ENCODE peak calls at places on chromosome 3, in four cellular contexts. H is astrocyte, U is astrocyte of the spinal cord, O is fibroblast of pulmonary artery. L is an unnamed sample.

GRCh38 chr3:17195192-17195611 is 310.4 kb downstream of the PLCL2 start:
- DNase-seq in H (peak; percentile 26), U (peak; percentile 47), O (peak; percentile 53), L (no peak)

GRCh38 chr3:15081960-15082664 is 16.8 kb downstream of the RBSN start:
- DNase-seq in H (no peak), U (no peak), O (peak; percentile 25), L (no peak)

GRCh38 chr3:126743350-126743749 is 39.3 kb downstream of the CHCHD6 start:
- DNase-seq in H (no peak), U (no peak), O (no peak), L (no peak)

GRCh38 chr3:147554332-147554731 is 145.2 kb downstream of the ZIC1 start:
- DNase-seq in H (no peak), U (peak; percentile 6), O (no peak), L (no peak)

GRCh38 chr3:125431391-125431790 is 56.3 kb upstream of the ZNF148 start:
- DNase-seq in H (peak; percentile 32), U (no peak), O (peak; percentile 22), L (no peak)

GRCh38 chr3:89474333-89475130 is 367.1 kb downstream of the EPHA3 start:
- DNase-seq in H (no peak), U (no peak), O (no peak), L (no peak)

GRCh38 chr3:126342211-126342610 is 15.0 kb downstream of the KLF15 start:
- DNase-seq in H (no peak), U (no peak), O (no peak), L (peak; percentile 56)

GRCh38 chr3:156772588-156773206 is 53.5 kb upstream of the LEKR1 start:
- DNase-seq in H (no peak), U (peak; percentile 39), O (peak; percentile 44), L (no peak)

GRCh38 chr3:51500632-51501131 is 867 bp upstream of the DCAF1 start:
- DNase-seq in H (no peak), U (no peak), O (no peak), L (peak; percentile 40)

GRCh38 chr3:165459111-165459510 is 262.9 kb upstream of the SLITRK3 start:
- DNase-seq in H (no peak), U (no peak), O (no peak), L (no peak)

GRCh38 chr3:63905731-63906620 is 6.2 kb downstream of the SCAANT1 start:
- DNase-seq in H (no peak), U (no peak), O (no peak), L (no peak)

GRCh38 chr3:152349397-152349796 is 80.7 kb downstream of the MBNL1 start:
- DNase-seq in H (peak; percentile 33), U (peak; percentile 34), O (peak; percentile 26), L (no peak)
- TF ChIP-seq CTCF in H (no peak), U (no peak), O (no peak), L (no peak)

GRCh38 chr3:9791127-9791526 is 1.1 kb downstream of the TADA3 start:
- DNase-seq in H (no peak), U (no peak), O (no peak), L (no peak)

GRCh38 chr3:9791790-9792404 is 376 bp downstream of the TADA3 start:
- DNase-seq in H (no peak), U (no peak), O (no peak), L (no peak)

GRCh38 chr3:9793161-9793781 is 389 bp downstream of the ARPC4 start:
- DNase-seq in H (no peak), U (peak; percentile 27), O (peak; percentile 49), L (no peak)

GRCh38 chr3:9794400-9794799 is 1.5 kb downstream of the ARPC4 start:
- DNase-seq in H (no peak), U (no peak), O (no peak), L (no peak)

DNA sequence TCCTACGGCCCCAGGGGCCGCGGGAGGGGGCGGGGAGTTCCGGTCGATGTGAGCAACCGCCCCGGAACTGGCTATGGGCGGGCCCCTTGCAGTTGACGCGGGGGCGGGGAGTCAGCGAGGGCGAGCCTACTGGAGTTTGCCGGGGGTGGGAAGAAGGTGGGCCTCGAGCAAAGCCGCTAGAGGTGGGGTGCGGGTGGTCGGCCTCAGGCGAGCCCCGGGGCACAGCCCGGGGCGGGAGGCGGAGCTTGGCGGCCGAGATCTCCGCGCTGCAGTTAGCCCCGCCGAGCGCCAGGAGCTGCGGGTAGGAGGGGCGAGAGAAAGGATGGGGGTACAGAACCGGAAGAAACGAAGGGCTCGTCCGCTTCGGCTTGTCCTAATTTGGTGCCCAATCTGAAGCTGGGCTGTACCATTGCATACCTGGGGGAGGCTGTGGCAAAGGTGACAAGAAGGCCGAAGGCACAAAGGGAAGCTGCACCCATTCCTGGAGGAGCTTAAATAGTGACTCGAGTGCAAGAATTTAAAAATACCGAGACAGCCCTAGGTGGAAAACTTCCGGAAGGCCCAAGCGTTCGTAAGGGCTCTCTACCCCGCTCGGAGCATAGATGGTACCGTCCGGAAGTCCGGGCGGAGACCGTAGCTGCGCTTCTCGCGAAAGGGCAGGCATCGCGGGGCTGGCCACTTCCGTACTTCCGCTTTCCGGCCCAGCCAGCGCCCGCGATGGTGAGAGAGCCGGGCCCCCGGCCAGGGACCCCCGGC is at the start of the genes ARPC4 and TADA3:
- DNase-seq in H (peak; percentile 94), U (peak; percentile 98), O (peak; percentile 97), L (peak; percentile 96)
- TF ChIP-seq CTCF in H (no peak), U (no peak), O (no peak), L (peak; percentile 8)

DNA sequence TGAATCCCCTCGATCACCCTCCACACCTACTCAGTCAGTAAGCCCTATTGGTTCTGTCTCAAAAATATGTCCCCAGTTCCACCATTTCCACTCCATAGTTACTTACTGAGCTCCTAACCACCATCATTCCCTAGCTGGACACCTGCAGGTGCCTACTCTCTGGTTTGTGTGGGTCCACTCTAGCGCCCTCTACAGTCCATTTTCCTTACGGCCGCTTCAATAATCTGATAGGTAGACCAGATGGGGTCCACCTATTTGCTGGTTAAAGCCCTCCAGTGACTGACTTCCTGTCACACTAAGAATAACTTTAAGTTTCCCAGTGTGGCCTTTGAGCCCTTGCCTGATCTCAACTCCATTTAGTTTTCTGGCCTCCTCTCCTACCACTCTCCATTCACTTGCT is 5.0 kb downstream of the GXYLT2 start:
- DNase-seq in H (no peak), U (peak; percentile 16), O (peak; percentile 38), L (no peak)
- TF ChIP-seq CTCF in H (peak; percentile 33), U (peak; percentile 31), O (peak; percentile 41), L (peak; percentile 63)

GRCh38 chr3:53668872-53669271 is 174.5 kb downstream of the CACNA1D start:
- DNase-seq in H (no peak), U (no peak), O (peak; percentile 4), L (no peak)
- TF ChIP-seq CTCF in H (peak; percentile 20), U (peak; percentile 17), O (peak; percentile 35), L (peak; percentile 71)

L was measured in chondrocyte.